ENCODE peak calls at places on chromosomes 16 and 17, in five cellular contexts. P is Panc1, H is tibial nerve, R is GM23338, O is heart right ventricle. Q is an unnamed sample.
A peak's percentile ranks its signal among the peaks of the same experiment; 100 is the strongest.

GRCh38 chr17:2975469-2975958 is 87.9 kb downstream of the OR1D5 start:
- DNase-seq in H (no peak), R (no peak), P (no peak), O (no peak), Q (peak; percentile 80)

GRCh38 chr16:1579214-1579613 is 32.7 kb downstream of the IFT140 start:
- DNase-seq in O (no peak), H (no peak), P (no peak), R (no peak), Q (no peak)

GRCh38 chr17:67801626-67802175 is 23.6 kb upstream of the BPTF start:
- DNase-seq in P (no peak), O (no peak), R (peak; percentile 73), H (no peak), Q (no peak)

GRCh38 chr16:975313-975690 is 4.5 kb upstream of the LMF1 start:
- DNase-seq in H (no peak), O (no peak), R (no peak), P (no peak), Q (no peak)

GRCh38 chr17:46942441-46943217 is 19.7 kb downstream of the GOSR2 start:
- DNase-seq in O (peak; percentile 62), H (no peak), R (peak; percentile 89), P (peak; percentile 36), Q (no peak)

GRCh38 chr16:2497116-2497630 is 16.6 kb upstream of the ATP6V0C start:
- DNase-seq in O (peak; percentile 75), P (no peak), H (no peak), R (no peak), Q (no peak)

GRCh38 chr16:1150511-1150982 is 2.4 kb upstream of the CACNA1H start:
- DNase-seq in R (peak; percentile 64), H (no peak), P (no peak), O (no peak), Q (no peak)

GRCh38 chr17:73823684-73824083 is 179.4 kb upstream of the SDK2 start:
- DNase-seq in P (no peak), H (no peak), O (no peak), R (no peak), Q (no peak)

GRCh38 chr16:72658888-72659717 is 388.8 kb downstream of the ZFHX3 start:
- DNase-seq in O (no peak), R (no peak), P (no peak), H (no peak), Q (no peak)

GRCh38 chr16:51542856-51543510 is 391.9 kb upstream of the SALL1 start:
- DNase-seq in R (peak; percentile 18), O (no peak), P (no peak), H (no peak), Q (peak; percentile 70)

GRCh38 chr17:1087381-1088241 is 90.7 kb downstream of the TIMM22 start:
- DNase-seq in H (peak; percentile 54), O (peak; percentile 72), P (no peak), R (peak; percentile 87), Q (no peak)

GRCh38 chr17:38885728-38886642 is 16.1 kb downstream of the LASP1 start:
- DNase-seq in R (peak; percentile 78), O (no peak), H (no peak), P (no peak), Q (no peak)

GRCh38 chr16:49858200-49859129 is 2.6 kb upstream of the ZNF423 start:
- DNase-seq in R (peak; percentile 78), P (no peak), H (peak; percentile 29), O (peak; percentile 66), Q (no peak)

GRCh38 chr16:70407811-70408274 is 31.1 kb downstream of the ST3GAL2 start:
- DNase-seq in R (peak; percentile 50), O (no peak), P (no peak), H (no peak), Q (no peak)

GRCh38 chr16:87661561-87661960 is 59.3 kb downstream of the JPH3 start:
- DNase-seq in P (no peak), H (no peak), O (peak; percentile 43), R (peak; percentile 85), Q (no peak)

GRCh38 chr17:59001158-59001814 is 105.4 kb downstream of the TRIM37 start:
- DNase-seq in P (no peak), R (peak; percentile 51), H (no peak), O (peak; percentile 54), Q (no peak)

GRCh38 chr17:48037924-48038323 is 327 bp upstream of the COPZ2 start:
- DNase-seq in H (no peak), O (no peak), R (peak; percentile 63), P (no peak), Q (no peak)

GRCh38 chr16:76277099-76278030 is at the start of gene CNTNAP4:
- DNase-seq in R (peak; percentile 58), P (no peak), O (no peak), H (peak; percentile 22), Q (no peak)

GRCh38 chr16:556479-557173 is 3.6 kb upstream of the PRR35 start:
- DNase-seq in P (no peak), R (no peak), H (no peak), O (no peak), Q (no peak)

GRCh38 chr17:48153711-48154642 is 46.4 kb downstream of the SNX11 start:
- DNase-seq in O (no peak), R (peak; percentile 80), H (no peak), P (peak; percentile 12), Q (no peak)

GRCh38 chr17:57257213-57257873 is 1.0 kb downstream of the MSI2 start:
- DNase-seq in P (no peak), O (no peak), R (peak; percentile 53), H (no peak), Q (no peak)

GRCh38 chr17:57255182-57255775 is 1.0 kb upstream of the MSI2 start:
- DNase-seq in R (no peak), H (no peak), O (no peak), P (no peak), Q (no peak)

GRCh38 chr17:57257911-57258885 is 1.9 kb downstream of the MSI2 start:
- DNase-seq in P (no peak), R (peak; percentile 65), H (no peak), O (no peak), Q (no peak)

GRCh38 chr17:57256708-57257112 is 387 bp downstream of the MSI2 start:
- DNase-seq in H (no peak), O (peak; percentile 36), R (peak; percentile 51), P (no peak), Q (no peak)

DNA sequence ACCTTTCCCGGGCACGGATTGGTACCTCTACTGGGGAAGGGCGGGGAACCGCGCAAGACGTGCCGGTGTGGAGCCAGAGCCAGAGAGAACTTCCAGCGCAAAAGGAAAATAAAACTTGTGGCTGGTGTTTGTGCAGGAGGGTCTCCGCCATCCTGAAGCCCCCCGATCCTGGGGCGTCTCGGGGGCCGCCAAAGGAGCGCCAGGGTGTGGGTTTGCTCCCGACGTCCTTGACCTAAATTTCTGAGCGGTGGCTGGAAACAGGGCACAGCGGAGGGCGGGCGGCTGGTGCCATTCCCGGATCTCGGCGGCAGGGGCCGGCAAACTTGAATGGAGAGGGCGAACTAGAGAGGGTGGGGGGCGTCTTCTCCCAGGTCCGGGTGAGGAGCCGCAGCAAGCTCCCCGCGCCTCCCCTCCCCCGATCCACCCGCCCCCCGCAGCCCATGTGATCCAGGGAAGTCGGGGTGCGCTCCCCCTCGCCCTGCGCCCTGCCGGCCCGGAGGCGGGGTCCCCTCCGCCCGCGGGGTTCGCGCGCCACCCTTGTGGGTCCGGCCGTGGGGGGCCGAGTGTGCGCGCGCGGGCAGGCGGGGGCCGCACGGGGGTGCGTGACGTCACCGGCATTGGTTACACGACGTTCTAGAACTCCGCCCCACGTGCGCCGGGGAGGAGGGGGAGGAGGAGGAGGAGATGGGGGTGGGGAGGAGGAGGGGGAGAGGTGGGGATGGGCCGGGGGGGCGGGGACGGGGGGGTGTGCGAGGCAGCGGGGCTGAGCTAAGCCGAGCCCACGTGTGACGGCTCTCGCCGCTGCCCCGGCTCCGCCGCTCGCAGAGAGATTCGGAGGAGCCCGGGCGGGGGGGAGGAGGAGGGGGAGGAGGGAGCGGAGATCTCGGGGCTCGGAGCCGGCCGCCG is at the start of gene MSI2:
- DNase-seq in O (peak; percentile 95), P (no peak), H (peak; percentile 89), R (peak; percentile 85), Q (peak; percentile 98)
- H3K27me3 ChIP-seq in O (no peaks in the 10 kb centered on the region), P (peaks cover 4% of the 10 kb centered on the region), H (no peaks in the 10 kb centered on the region), R (peaks cover 50% of the 10 kb centered on the region), Q (no peaks in the 10 kb centered on the region)

GRCh38 chr17:82795615-82796014 is 43.8 kb downstream of the TBCD start:
- DNase-seq in R (no peak), P (no peak), H (no peak), O (no peak), Q (no peak)

GRCh38 chr17:82791532-82791931 is 39.7 kb downstream of the TBCD start:
- DNase-seq in P (no peak), O (no peak), H (no peak), R (no peak), Q (no peak)

GRCh38 chr17:82793974-82794620 is 42.2 kb downstream of the TBCD start:
- DNase-seq in P (no peak), R (no peak), O (no peak), H (no peak), Q (no peak)

GRCh38 chr17:82797061-82797460 is 42.8 kb downstream of the ZNF750 start:
- DNase-seq in H (no peak), O (no peak), P (no peak), R (no peak), Q (no peak)

DNA sequence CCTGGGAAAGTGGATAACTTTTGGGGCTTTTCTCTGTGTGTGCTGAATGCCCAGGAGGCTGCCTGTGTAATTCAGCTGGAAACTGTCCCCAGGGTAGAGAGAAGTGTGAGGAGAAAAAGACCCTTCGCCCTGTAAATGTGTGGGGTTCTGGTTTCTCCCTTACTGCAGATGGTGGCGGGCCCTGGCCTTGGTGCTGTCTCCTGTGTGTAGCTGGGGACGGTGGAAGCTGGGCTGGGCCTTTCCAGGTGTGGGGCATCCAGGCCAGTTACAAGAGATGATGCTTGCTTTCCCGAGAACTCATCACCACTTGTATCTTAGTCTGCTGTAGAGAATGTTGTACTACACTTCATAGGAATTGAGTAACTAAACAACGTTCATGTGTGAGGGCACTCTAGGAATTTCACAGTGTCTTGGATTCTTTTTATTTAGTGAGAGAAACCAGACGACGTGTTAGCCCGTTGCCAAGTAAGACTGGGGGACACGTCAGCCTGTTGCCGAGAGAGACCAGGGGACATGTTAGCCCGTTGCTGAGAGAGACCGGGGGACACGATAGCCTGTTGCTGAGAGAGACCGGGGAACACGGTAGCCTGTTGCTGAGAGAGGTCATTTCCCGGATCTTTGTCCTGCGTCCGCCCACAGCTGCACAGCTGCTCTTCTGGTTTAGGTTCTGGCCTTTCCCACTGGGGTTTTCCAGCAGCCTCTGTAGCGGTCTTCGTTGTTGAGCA is 43.1 kb downstream of the TBCD start:
- DNase-seq in R (no peak), P (no peak), H (no peak), O (peak; percentile 49), Q (no peak)
- H3K27ac ChIP-seq in R (peak overlapping the region; percentile 14), P (no peak overlapping the region), H (peak overlapping the region; percentile 46), O (peak overlapping the region; percentile 80), Q (peak overlapping the region; percentile 4)

GRCh38 chr16:86566966-86567700 is 504 bp downstream of the FOXC2 start:
- DNase-seq in H (no peak), R (peak; percentile 61), O (no peak), P (no peak), Q (no peak)
- H3K27me3 ChIP-seq in H (no peaks in the 10 kb centered on the region), R (peaks cover 96% of the 10 kb centered on the region), O (peaks cover 98% of the 10 kb centered on the region), P (no peaks in the 10 kb centered on the region), Q (peaks cover 38% of the 10 kb centered on the region)

GRCh38 chr17:45406107-45406506 is 26.6 kb downstream of the ARHGAP27 start:
- DNase-seq in P (no peak), O (no peak), R (no peak), H (no peak), Q (no peak)
- H3K27ac ChIP-seq in P (no peak overlapping the region), O (no peak overlapping the region), R (no peak overlapping the region), H (no peak overlapping the region), Q (no peak overlapping the region)